ENCODE peak calls at places on chromosomes 1 and 21, in six cellular contexts. V is CD8-positive, alpha-beta T cell; G is ACHN; F is AG08396; X is activated CD4-positive, alpha-beta T cell treated with anti-CD3 and anti-CD28 coated beads, Interleukin-2, amount 10 ng/mL, durations not matched to agents 7 days and 5 days; R is stimulated activated CD8-positive, alpha-beta memory T cell treated with anti-CD3 and anti-CD28 coated beads, Interleukin-15, amount 100 ng/mL, for 48 hours. D is an unnamed sample.

GRCh38 chr1:24769656-24770651 is 24.7 kb downstream of the CLIC4 start:
- DNase-seq in V (no peak), G (peak; percentile 83), F (peak; percentile 64), X (no peak), R (no peak), D (peak; percentile 51)

GRCh38 chr1:11790880-11791715 is 14.7 kb downstream of the MTHFR start:
- DNase-seq in V (no peak), G (no peak), F (peak; percentile 93), X (no peak), R (no peak), D (no peak)

GRCh38 chr21:33109574-33110339 is 39.8 kb downstream of the OLIG1 start:
- DNase-seq in V (no peak), G (no peak), F (no peak), X (no peak), R (no peak), D (peak; percentile 78)

GRCh38 chr1:162551969-162552683 is 9.4 kb upstream of the UAP1 start:
- DNase-seq in V (no peak), G (no peak), F (no peak), X (no peak), R (no peak), D (no peak)

GRCh38 chr1:38208720-38209632 is 162.4 kb upstream of the POU3F1 start:
- DNase-seq in V (no peak), G (no peak), F (no peak), X (no peak), R (no peak), D (no peak)

GRCh38 chr1:62064831-62065230 is 129.8 kb upstream of the L1TD1 start:
- DNase-seq in V (no peak), G (no peak), F (no peak), X (no peak), R (no peak), D (no peak)

GRCh38 chr1:186812560-186812959 is 16.2 kb upstream of the PLA2G4A start:
- DNase-seq in V (no peak), G (no peak), F (no peak), X (no peak), R (no peak), D (no peak)

GRCh38 chr1:107727866-107728265 is 237.1 kb downstream of the VAV3 start:
- DNase-seq in V (no peak), G (no peak), F (no peak), X (no peak), R (no peak), D (no peak)

GRCh38 chr1:226872455-226872854 is 2.0 kb downstream of the PSEN2 start:
- DNase-seq in V (no peak), G (no peak), F (no peak), X (no peak), R (no peak), D (no peak)